ENCODE peak calls at places on chromosomes 5 and 9, in eight cellular contexts. Y, I, D, T, Q, K, R and Z are unnamed samples. For H3K9me3, the result is how much of the 10 kb centered on the place peaks cover.

GRCh38 chr9:20398511-20399338 is 223.6 kb downstream of the MLLT3 start:
- DNase-seq in Q (peak), Y (no peak), I (no peak), K (no peak), D (no peak), R (no peak), T (no peak), Z (no peak)

GRCh38 chr9:34289159-34289558 is 39.9 kb downstream of the KIF24 start:
- DNase-seq in Y (no peak), T (no peak), I (no peak), K (no peak), Q (no peak), D (peak), R (no peak), Z (no peak)

GRCh38 chr5:27020965-27021364 is 17.4 kb downstream of the CDH9 start:
- DNase-seq in T (no peak), R (peak), D (no peak), K (peak), I (no peak), Q (no peak), Y (peak), Z (peak)

GRCh38 chr5:31149072-31149471 is 44.4 kb upstream of the CDH6 start:
- DNase-seq in Y (no peak), I (no peak), R (peak), K (no peak), Q (no peak), T (no peak), D (no peak), Z (no peak)

GRCh38 chr9:120710110-120710981 is 3.9 kb downstream of the MEGF9 start:
- DNase-seq in D (peak), T (peak), Q (peak), R (peak), Y (peak), I (no peak), K (peak), Z (no peak)

GRCh38 chr9:136944094-136944518 is 432 bp downstream of the FBXW5 start:
- DNase-seq in R (peak), Y (peak), T (no peak), I (no peak), Q (peak), D (no peak), K (peak), Z (peak)

GRCh38 chr5:125719681-125720676 is 703.2 kb upstream of the GRAMD2B start:
- DNase-seq in D (peak), Y (peak), R (peak), Q (no peak), T (no peak), I (no peak), K (peak), Z (peak)

GRCh38 chr9:95857122-95857521 is 18.4 kb upstream of the ERCC6L2 start:
- DNase-seq in R (peak), D (peak), T (no peak), K (peak), I (no peak), Y (peak), Q (peak), Z (peak)

GRCh38 chr9:92668746-92669526 is 995 bp downstream of the IPPK start:
- DNase-seq in K (peak), D (peak), T (peak), Q (peak), Y (peak), I (peak), R (peak), Z (peak)

GRCh38 chr9:122986010-122986409 is 45.2 kb downstream of the RABGAP1 start:
- DNase-seq in Y (no peak), K (peak), T (no peak), D (no peak), Q (no peak), I (no peak), R (no peak), Z (no peak)

GRCh38 chr9:89603629-89604462 is 966 bp upstream of the GADD45G start:
- DNase-seq in I (peak), K (peak), T (peak), Q (peak), R (peak), D (peak), Y (peak), Z (peak)

GRCh38 chr5:145778144-145778900 is 56.8 kb downstream of the PRELID2 start:
- DNase-seq in R (no peak), D (no peak), Q (no peak), Y (no peak), I (no peak), K (no peak), T (no peak), Z (no peak)

GRCh38 chr9:93451762-93452709 is 551 bp downstream of the FAM120A start:
- DNase-seq in R (peak), K (peak), Y (peak), D (peak), I (peak), Q (peak), T (peak), Z (peak)

GRCh38 chr9:92774274-92774673 is 9.6 kb upstream of the BICD2 start:
- DNase-seq in K (peak), Q (no peak), T (no peak), I (no peak), D (no peak), R (peak), Y (peak), Z (no peak)

DNA sequence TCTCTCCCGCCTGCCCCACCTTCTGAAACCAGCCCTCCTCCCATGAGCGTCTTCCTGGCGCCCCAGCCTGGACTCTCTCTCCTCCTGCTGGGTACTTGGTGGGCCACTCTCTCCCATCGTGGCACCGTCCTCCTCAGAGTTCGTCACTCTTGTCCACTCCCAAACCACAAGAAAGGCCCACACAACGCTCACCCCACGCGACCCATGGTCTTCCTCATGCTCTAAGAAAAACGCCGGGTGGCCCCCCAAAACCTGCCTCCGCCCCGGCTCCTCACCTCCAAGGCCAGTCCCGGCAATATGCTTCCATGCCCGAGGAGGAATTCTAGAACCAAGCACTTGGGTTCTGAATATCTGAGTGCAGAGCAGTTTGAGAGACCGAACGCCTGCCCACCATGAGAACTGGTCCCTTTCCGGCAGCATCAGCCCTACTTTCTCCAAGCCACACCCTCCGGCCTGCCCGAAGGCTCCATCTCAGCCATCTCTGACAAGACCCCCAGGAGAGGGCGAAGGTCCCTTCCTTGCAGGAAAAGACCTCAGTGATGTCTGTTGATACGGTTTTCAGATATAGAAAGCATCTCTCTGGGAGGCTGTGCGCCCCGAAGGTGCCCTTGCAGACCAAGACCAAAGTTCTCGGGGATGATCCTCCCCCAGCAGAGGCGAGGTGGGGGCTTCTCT is 15.0 kb downstream of the SLC6A3 start:
- DNase-seq in T (no peak), I (no peak), K (no peak), R (no peak), Y (no peak), D (no peak), Q (no peak), Z (no peak)
- H3K9me3 ChIP-seq in T (under half), I (under half), K (under half), R (under half), Y (under half), D (under half), Q (under half), Z (under half)

DNA sequence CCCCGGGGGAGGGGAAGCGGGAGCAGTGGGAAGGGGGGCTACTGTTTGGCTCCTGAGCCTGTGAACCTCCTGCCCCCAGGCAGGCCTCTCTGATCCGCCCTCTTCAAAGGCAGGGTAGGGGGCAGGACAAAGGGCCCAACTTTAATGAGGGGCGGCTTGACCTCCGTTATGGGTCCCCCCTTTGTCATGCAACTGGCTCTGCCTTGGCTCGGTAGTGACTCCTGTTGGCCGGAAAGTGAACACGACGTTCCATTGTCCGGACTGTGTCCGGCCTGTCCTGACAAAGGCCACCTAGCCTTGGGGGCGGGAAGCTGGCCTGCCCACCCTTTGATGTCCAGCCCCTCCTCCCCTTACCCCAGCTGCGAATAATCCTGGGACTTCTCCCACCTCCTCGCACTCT is 1.3 kb downstream of the CDX1 start:
- DNase-seq in I (peak), R (no peak), K (no peak), Q (no peak), Y (no peak), T (no peak), D (peak), Z (no peak)
- TF ChIP-seq CTCF in I (peak), R (peak), K (no peak), Q (no peak), Y (no peak), T (peak), D (peak), Z (peak)

GRCh38 chr9:8869812-8870211 is 1070.2 kb upstream of the DMAC1 start:
- DNase-seq in D (no peak), K (no peak), R (no peak), Y (no peak), Q (no peak), I (no peak), T (no peak), Z (no peak)

GRCh38 chr9:8871396-8871795 is 1071.8 kb upstream of the DMAC1 start:
- DNase-seq in R (no peak), I (no peak), D (no peak), Q (no peak), K (no peak), Y (no peak), T (no peak), Z (no peak)

GRCh38 chr9:8872802-8873201 is 1073.2 kb upstream of the DMAC1 start:
- DNase-seq in I (no peak), Q (no peak), K (peak), D (no peak), T (no peak), R (peak), Y (no peak), Z (no peak)

GRCh38 chr9:8874482-8874881 is 1074.9 kb upstream of the DMAC1 start:
- DNase-seq in I (no peak), Y (no peak), K (no peak), R (no peak), Q (no peak), T (no peak), D (no peak), Z (no peak)

GRCh38 chr9:8871796-8872470 is 1072.4 kb upstream of the DMAC1 start:
- DNase-seq in I (no peak), T (no peak), D (no peak), R (no peak), Q (no peak), K (no peak), Y (no peak), Z (no peak)
- H2AFZ ChIP-seq in I (no peak), T (no peak), D (no peak), R (no peak), Q (no peak), K (no peak), Y (no peak), Z (no peak)

GRCh38 chr9:8179381-8180053 is 379.9 kb upstream of the DMAC1 start:
- DNase-seq in R (no peak), Y (no peak), T (no peak), D (no peak), I (no peak), K (no peak), Q (no peak), Z (no peak)
- H3K9me3 ChIP-seq in R (under half), Y (under half), T (under half), D (under half), I (under half), K (under half), Q (under half), Z (under half)